ENCODE peak calls at places on chromosomes 4 and X, in five cellular contexts. One of them, this sample, is unnamed.

GRCh38 chr4:98687876-98688275 is 29.5 kb upstream of the TSPAN5 start:
- DNase-seq in IMR-90: no peak
- DNase-seq in K562: no peak
- DNase-seq in A549: no peak
- DNase-seq in HCT116: no peak
- DNase-seq in this sample: no peak

GRCh38 chrX:72102760-72103159 is 29.0 kb downstream of the RTL5 start:
- DNase-seq in K562: no peak
- DNase-seq in IMR-90: no peak
- DNase-seq in A549: no peak
- DNase-seq in HCT116: no peak
- DNase-seq in this sample: no peak

GRCh38 chr4:137705171-137705783 is 173.0 kb upstream of the PCDH18 start:
- DNase-seq in K562: no peak
- DNase-seq in A549: no peak
- DNase-seq in HCT116: no peak
- DNase-seq in IMR-90: peak
- DNase-seq in this sample: no peak

GRCh38 chr4:158067646-158068045 is 105.2 kb downstream of the GASK1B start:
- DNase-seq in K562: no peak
- DNase-seq in IMR-90: no peak
- DNase-seq in HCT116: no peak
- DNase-seq in A549: no peak
- DNase-seq in this sample: no peak

GRCh38 chr4:7281316-7282093 is 89.2 kb downstream of the SORCS2 start:
- DNase-seq in HCT116: no peak
- DNase-seq in IMR-90: peak
- DNase-seq in A549: no peak
- DNase-seq in K562: no peak
- DNase-seq in this sample: no peak

GRCh38 chrX:150364347-150365050 is 1.4 kb downstream of the MAMLD1 start:
- DNase-seq in HCT116: no peak
- DNase-seq in K562: no peak
- DNase-seq in A549: peak
- DNase-seq in IMR-90: peak
- DNase-seq in this sample: peak

GRCh38 chr4:48450740-48451139 is 32.4 kb upstream of the SLC10A4 start:
- DNase-seq in IMR-90: no peak
- DNase-seq in A549: no peak
- DNase-seq in HCT116: no peak
- DNase-seq in K562: no peak
- DNase-seq in this sample: no peak

GRCh38 chr4:108683479-108683878 is 33.1 kb downstream of the OSTC start:
- DNase-seq in IMR-90: peak
- DNase-seq in HCT116: peak
- DNase-seq in K562: no peak
- DNase-seq in A549: peak
- DNase-seq in this sample: no peak

GRCh38 chr4:61440306-61440705 is 240.2 kb downstream of the ADGRL3 start:
- DNase-seq in A549: no peak
- DNase-seq in HCT116: no peak
- DNase-seq in IMR-90: no peak
- DNase-seq in K562: no peak
- DNase-seq in this sample: no peak

GRCh38 chr4:2263701-2264321 is 1.9 kb upstream of the MXD4 start:
- DNase-seq in HCT116: no peak
- DNase-seq in K562: no peak
- DNase-seq in A549: no peak
- DNase-seq in IMR-90: no peak
- DNase-seq in this sample: no peak

GRCh38 chrX:150513564-150513963 is 54.9 kb upstream of the MTM1 start:
- DNase-seq in A549: no peak
- DNase-seq in IMR-90: no peak
- DNase-seq in K562: no peak
- DNase-seq in HCT116: no peak
- DNase-seq in this sample: no peak

DNA sequence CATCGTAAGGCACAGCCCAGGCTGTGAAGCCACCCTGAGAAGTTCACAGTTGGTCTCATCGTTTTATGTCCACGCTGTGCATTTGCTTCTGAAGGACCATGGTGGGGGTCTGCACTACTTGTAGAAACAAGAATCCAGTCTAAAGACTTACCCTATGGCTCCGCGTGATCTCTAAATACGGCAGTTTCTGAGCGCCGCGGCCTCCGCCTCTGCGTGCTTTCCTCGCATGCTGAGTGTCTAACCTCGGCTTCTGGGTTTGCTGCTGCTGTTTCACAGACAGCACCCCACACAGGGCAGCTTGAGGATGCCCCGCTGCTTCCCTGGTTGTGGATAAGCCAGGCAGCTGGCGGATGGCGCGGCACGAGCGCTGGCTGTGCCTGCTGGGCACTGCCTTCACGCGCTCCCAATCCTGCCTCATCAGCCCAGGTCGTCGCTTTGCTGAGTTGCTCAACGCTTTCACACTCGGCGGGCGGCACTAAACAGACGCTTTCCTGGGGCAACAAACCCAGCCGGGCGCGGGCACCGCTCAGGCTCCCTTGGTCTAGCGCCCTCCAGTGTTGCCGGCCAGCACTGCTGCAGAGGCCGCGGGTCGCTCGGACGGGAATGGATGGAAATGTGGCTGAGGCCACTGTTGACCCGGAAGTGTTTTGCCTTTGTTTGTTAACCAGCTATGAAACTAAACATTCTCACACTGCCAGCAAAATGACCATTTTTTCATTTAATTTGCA is 39.2 kb downstream of the FGFRL1 start:
- DNase-seq in A549: no peak
- DNase-seq in K562: peak
- DNase-seq in HCT116: no peak
- DNase-seq in IMR-90: no peak
- DNase-seq in this sample: no peak
- TF ChIP-seq RAD21 in A549: no peak
- TF ChIP-seq RAD21 in K562: peak
- TF ChIP-seq RAD21 in HCT116: no peak
- TF ChIP-seq RAD21 in IMR-90: no peak
- TF ChIP-seq RAD21 in this sample: peak

GRCh38 chr4:143346208-143346607 is 9.5 kb downstream of the GAB1 start:
- DNase-seq in IMR-90: no peak
- DNase-seq in HCT116: no peak
- DNase-seq in K562: no peak
- DNase-seq in A549: no peak
- DNase-seq in this sample: no peak

GRCh38 chr4:143347495-143347894 is 10.8 kb downstream of the GAB1 start:
- DNase-seq in K562: no peak
- DNase-seq in A549: no peak
- DNase-seq in HCT116: no peak
- DNase-seq in IMR-90: no peak
- DNase-seq in this sample: no peak

GRCh38 chr4:143344011-143344410 is 7.3 kb downstream of the GAB1 start:
- DNase-seq in HCT116: no peak
- DNase-seq in IMR-90: no peak
- DNase-seq in K562: no peak
- DNase-seq in A549: no peak
- DNase-seq in this sample: no peak

GRCh38 chr4:143343276-143343831 is 6.7 kb downstream of the GAB1 start:
- DNase-seq in K562: no peak
- DNase-seq in A549: no peak
- DNase-seq in HCT116: no peak
- DNase-seq in IMR-90: no peak
- DNase-seq in this sample: no peak

GRCh38 chr4:143344774-143345173 is 8.1 kb downstream of the GAB1 start:
- DNase-seq in A549: no peak
- DNase-seq in HCT116: no peak
- DNase-seq in IMR-90: no peak
- DNase-seq in K562: no peak
- DNase-seq in this sample: no peak
- TF ChIP-seq RAD21 in A549: no peak
- TF ChIP-seq RAD21 in HCT116: no peak
- TF ChIP-seq RAD21 in IMR-90: no peak
- TF ChIP-seq RAD21 in K562: no peak
- TF ChIP-seq RAD21 in this sample: no peak

GRCh38 chr4:175514174-175514573 is 297.9 kb downstream of the GPM6A start:
- DNase-seq in A549: no peak
- DNase-seq in IMR-90: no peak
- DNase-seq in HCT116: no peak
- DNase-seq in K562: no peak
- DNase-seq in this sample: no peak

GRCh38 chr4:175504316-175504715 is 307.7 kb downstream of the GPM6A start:
- DNase-seq in HCT116: no peak
- DNase-seq in A549: no peak
- DNase-seq in K562: no peak
- DNase-seq in IMR-90: peak
- DNase-seq in this sample: no peak

GRCh38 chr4:175511861-175512260 is 300.2 kb downstream of the GPM6A start:
- DNase-seq in IMR-90: no peak
- DNase-seq in HCT116: no peak
- DNase-seq in A549: no peak
- DNase-seq in K562: no peak
- DNase-seq in this sample: no peak

DNA sequence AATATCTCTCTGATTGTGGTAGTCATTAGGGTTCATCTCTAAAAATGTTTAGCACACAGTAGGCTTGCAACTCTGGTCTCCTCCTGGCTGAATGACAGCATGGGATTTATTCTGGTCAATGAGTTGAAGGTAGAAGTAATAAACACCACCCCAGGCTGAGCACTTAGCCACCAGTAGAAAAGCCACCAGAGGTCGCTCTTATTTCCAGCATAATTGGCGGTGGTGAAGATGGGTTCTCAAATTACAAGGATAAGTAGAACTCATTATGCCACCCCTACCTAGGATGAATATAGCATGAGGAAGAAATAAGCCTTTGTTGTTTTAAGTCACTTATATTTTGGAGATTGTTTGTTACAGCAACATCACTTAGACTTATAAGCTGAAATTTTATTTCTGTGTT is 302.7 kb downstream of the GPM6A start:
- DNase-seq in IMR-90: no peak
- DNase-seq in A549: no peak
- DNase-seq in HCT116: peak
- DNase-seq in K562: no peak
- DNase-seq in this sample: no peak
- TF ChIP-seq RAD21 in IMR-90: no peak
- TF ChIP-seq RAD21 in A549: no peak
- TF ChIP-seq RAD21 in HCT116: peak
- TF ChIP-seq RAD21 in K562: no peak
- TF ChIP-seq RAD21 in this sample: peak

DNA sequence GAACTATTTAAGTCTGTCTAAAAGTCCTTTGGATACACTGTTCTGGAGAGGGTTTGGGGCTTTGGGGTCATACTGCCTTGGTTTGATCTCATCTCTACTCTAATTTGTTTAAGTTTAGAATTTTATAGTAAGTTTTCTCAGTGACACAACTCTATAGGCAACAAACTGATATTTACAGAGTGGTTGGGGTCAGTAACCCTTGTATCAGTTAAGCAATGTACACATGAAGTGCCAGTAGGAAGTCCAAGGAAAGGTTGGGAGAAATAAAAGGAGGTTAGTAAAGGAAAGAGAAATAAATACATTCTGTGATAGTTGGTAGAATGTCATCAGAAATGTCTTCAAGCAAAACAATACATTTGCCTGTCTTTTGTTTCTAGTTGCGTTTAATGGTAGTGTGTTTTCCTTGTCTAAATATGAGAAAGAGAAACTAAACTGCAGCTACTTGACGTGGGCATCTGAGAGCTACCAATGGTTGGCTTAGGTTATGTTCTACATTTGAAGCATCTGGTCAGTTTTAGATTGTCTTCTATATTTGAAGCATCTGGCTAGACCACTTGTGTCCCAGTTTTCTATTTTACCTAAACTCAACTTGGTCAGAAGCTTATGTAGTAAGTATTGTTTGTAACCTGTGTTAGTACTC is 6.9 kb downstream of the ATP7A start:
- DNase-seq in HCT116: no peak
- DNase-seq in A549: no peak
- DNase-seq in IMR-90: no peak
- DNase-seq in K562: no peak
- DNase-seq in this sample: no peak
- TF ChIP-seq RAD21 in HCT116: no peak
- TF ChIP-seq RAD21 in A549: no peak
- TF ChIP-seq RAD21 in IMR-90: no peak
- TF ChIP-seq RAD21 in K562: no peak
- TF ChIP-seq RAD21 in this sample: no peak

GRCh38 chr4:57287687-57288604 is 177.8 kb upstream of the IGFBP7 start:
- DNase-seq in HCT116: no peak
- DNase-seq in K562: no peak
- DNase-seq in A549: no peak
- DNase-seq in IMR-90: no peak
- DNase-seq in this sample: no peak
- TF ChIP-seq RAD21 in HCT116: no peak
- TF ChIP-seq RAD21 in K562: no peak
- TF ChIP-seq RAD21 in A549: no peak
- TF ChIP-seq RAD21 in IMR-90: no peak
- TF ChIP-seq RAD21 in this sample: no peak

GRCh38 chrX:154074199-154074598 is 23.3 kb downstream of the MECP2 start:
- DNase-seq in IMR-90: peak
- DNase-seq in A549: peak
- DNase-seq in K562: no peak
- DNase-seq in HCT116: no peak
- DNase-seq in this sample: no peak
- TF ChIP-seq RAD21 in IMR-90: no peak
- TF ChIP-seq RAD21 in A549: no peak
- TF ChIP-seq RAD21 in K562: no peak
- TF ChIP-seq RAD21 in HCT116: no peak
- TF ChIP-seq RAD21 in this sample: no peak

GRCh38 chrX:119625843-119626242 is 19.6 kb upstream of the NKRF start:
- DNase-seq in A549: no peak
- DNase-seq in HCT116: no peak
- DNase-seq in IMR-90: no peak
- DNase-seq in K562: no peak
- DNase-seq in this sample: no peak

GRCh38 chrX:119624417-119624816 is 18.2 kb upstream of the NKRF start:
- DNase-seq in A549: no peak
- DNase-seq in IMR-90: no peak
- DNase-seq in HCT116: no peak
- DNase-seq in K562: no peak
- DNase-seq in this sample: no peak

GRCh38 chrX:119622356-119623232 is 16.4 kb upstream of the NKRF start:
- DNase-seq in IMR-90: peak
- DNase-seq in K562: no peak
- DNase-seq in A549: no peak
- DNase-seq in HCT116: no peak
- DNase-seq in this sample: no peak

DNA sequence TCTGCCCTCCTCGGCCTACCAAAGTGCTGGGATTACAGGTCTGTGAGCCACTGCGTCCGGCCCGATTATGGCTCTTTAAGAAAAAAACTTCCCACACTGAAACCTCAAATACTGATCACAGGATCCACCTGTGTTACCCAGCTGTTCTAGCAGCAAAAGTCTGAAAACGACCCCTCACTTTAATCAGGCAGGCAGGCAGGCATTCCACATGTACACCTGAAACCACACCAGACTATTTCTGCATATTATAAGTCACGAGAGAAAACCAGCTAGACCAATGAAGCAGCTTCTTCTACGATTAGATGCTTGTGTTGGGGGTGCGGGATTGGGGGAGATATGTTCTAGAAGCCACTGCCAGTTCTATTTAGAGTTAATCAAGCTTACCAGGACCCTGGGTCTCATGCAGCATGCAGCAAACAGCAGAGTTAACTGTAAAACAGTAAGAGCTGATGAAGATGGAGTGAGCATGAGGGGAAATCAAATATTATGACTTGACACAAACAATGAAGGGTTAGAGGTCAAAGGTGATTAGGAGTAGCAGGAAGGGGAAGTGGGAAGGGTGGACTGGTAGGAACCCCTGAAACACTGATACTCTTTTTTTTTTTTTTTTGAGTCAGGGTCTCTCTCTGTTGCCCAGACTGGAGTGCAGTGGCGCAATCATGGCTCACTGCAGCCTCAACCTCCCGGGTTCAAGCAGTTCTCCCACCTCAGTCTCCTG is 18.9 kb upstream of the NKRF start:
- DNase-seq in IMR-90: no peak
- DNase-seq in A549: no peak
- DNase-seq in K562: no peak
- DNase-seq in HCT116: no peak
- DNase-seq in this sample: no peak
- TF ChIP-seq RAD21 in IMR-90: no peak
- TF ChIP-seq RAD21 in A549: no peak
- TF ChIP-seq RAD21 in K562: no peak
- TF ChIP-seq RAD21 in HCT116: no peak
- TF ChIP-seq RAD21 in this sample: no peak

This sample was measured in H1.